ENCODE peak calls at places on chromosomes 12 and 14, in five cellular contexts. X is NCI-H1694; G is stimulated activated CD4-positive, alpha-beta T cell treated with anti-CD3 and anti-CD28 coated beads, Interleukin-15, amount 100 ng/mL, for 24 hours; E is H54; D is nephron progenitor cell. H is an unnamed sample.
A peak's percentile ranks its signal among the peaks of the same experiment; 100 is the strongest.

GRCh38 chr12:6956332-6956727 is 5.2 kb downstream of the PTPN6 start:
- DNase-seq in E (no peak), D (no peak), X (no peak), G (no peak), H (no peak)

GRCh38 chr14:24806061-24806678 is 172.2 kb upstream of the GZMB start:
- DNase-seq in G (peak; percentile 69), D (peak; percentile 80), X (peak; percentile 22), E (peak; percentile 14), H (peak; percentile 26)

GRCh38 chr14:23245282-23245681 is 7.5 kb downstream of the RNF212B start:
- DNase-seq in E (no peak), G (no peak), D (no peak), X (no peak), H (no peak)

GRCh38 chr12:88865537-88865936 is 285.3 kb upstream of the KITLG start:
- DNase-seq in G (no peak), X (no peak), E (no peak), D (no peak), H (no peak)

GRCh38 chr14:50822501-50823042 is 8.4 kb downstream of the NIN start:
- DNase-seq in X (no peak), E (no peak), G (no peak), D (no peak), H (no peak)

GRCh38 chr12:7512528-7512927 is 9.0 kb upstream of the CD163 start:
- DNase-seq in G (no peak), X (no peak), D (no peak), E (peak; percentile 19), H (no peak)

GRCh38 chr14:61537567-61538463 is 157.5 kb upstream of the HIF1A start:
- DNase-seq in X (no peak), D (no peak), E (no peak), G (peak; percentile 62), H (no peak)

GRCh38 chr14:34593740-34594375 is 36.1 kb downstream of the SNX6 start:
- DNase-seq in X (no peak), E (no peak), G (no peak), D (no peak), H (no peak)

GRCh38 chr14:51602176-51602759 is 49.4 kb upstream of the FRMD6 start:
- DNase-seq in G (no peak), E (no peak), X (no peak), D (no peak), H (no peak)

GRCh38 chr12:124165695-124166094 is 129.2 kb upstream of the RFLNA start:
- DNase-seq in E (no peak), D (no peak), G (no peak), X (no peak), H (no peak)

GRCh38 chr14:61573748-61574513 is 121.4 kb upstream of the HIF1A start:
- DNase-seq in G (peak; percentile 42), D (no peak), X (no peak), E (no peak), H (no peak)

GRCh38 chr14:31421200-31421599 is 850 bp upstream of the HEATR5A start:
- DNase-seq in D (no peak), X (no peak), E (no peak), G (no peak), H (no peak)